ENCODE peak calls at places on chromosomes 12 and 14, in eight cellular contexts. One of them, this sample, is unnamed.

GRCh38 chr14:85241022-85241880 is 288.7 kb upstream of the FLRT2 start:
- DNase-seq in neural progenitor cell: peak
- DNase-seq in BJ: no peak
- DNase-seq in heart left ventricle: no peak
- DNase-seq in left ventricle myocardium inferior: no peak
- DNase-seq in GM13976: no peak
- DNase-seq in ovary: no peak
- DNase-seq in lung: no peak
- DNase-seq in this sample: no peak

GRCh38 chr12:133130808-133131128 is 341 bp downstream of the ZNF10 start:
- DNase-seq in neural progenitor cell: no peak
- DNase-seq in BJ: no peak
- DNase-seq in heart left ventricle: peak
- DNase-seq in left ventricle myocardium inferior: peak
- DNase-seq in GM13976: peak
- DNase-seq in ovary: peak
- DNase-seq in lung: peak
- DNase-seq in this sample: peak

GRCh38 chr12:105272152-105272551 is 36.2 kb upstream of the APPL2 start:
- DNase-seq in neural progenitor cell: no peak
- DNase-seq in BJ: no peak
- DNase-seq in heart left ventricle: no peak
- DNase-seq in left ventricle myocardium inferior: no peak
- DNase-seq in GM13976: no peak
- DNase-seq in ovary: no peak
- DNase-seq in lung: no peak
- DNase-seq in this sample: no peak

GRCh38 chr12:29543036-29543435 is 45.5 kb upstream of the OVCH1 start:
- DNase-seq in neural progenitor cell: no peak
- DNase-seq in BJ: no peak
- DNase-seq in heart left ventricle: no peak
- DNase-seq in left ventricle myocardium inferior: no peak
- DNase-seq in GM13976: no peak
- DNase-seq in ovary: no peak
- DNase-seq in lung: no peak
- DNase-seq in this sample: no peak

GRCh38 chr12:59929091-59929490 is 333.3 kb downstream of the SLC16A7 start:
- DNase-seq in neural progenitor cell: no peak
- DNase-seq in BJ: peak
- DNase-seq in heart left ventricle: no peak
- DNase-seq in left ventricle myocardium inferior: no peak
- DNase-seq in GM13976: no peak
- DNase-seq in ovary: no peak
- DNase-seq in lung: no peak
- DNase-seq in this sample: no peak

GRCh38 chr14:91649930-91650329 is 82.0 kb downstream of the CATSPERB start:
- DNase-seq in neural progenitor cell: peak
- DNase-seq in BJ: no peak
- DNase-seq in heart left ventricle: no peak
- DNase-seq in left ventricle myocardium inferior: no peak
- DNase-seq in GM13976: peak
- DNase-seq in ovary: no peak
- DNase-seq in lung: no peak
- DNase-seq in this sample: peak

GRCh38 chr12:54824402-54824801 is 29.9 kb upstream of the MUCL1 start:
- DNase-seq in neural progenitor cell: no peak
- DNase-seq in BJ: no peak
- DNase-seq in heart left ventricle: no peak
- DNase-seq in left ventricle myocardium inferior: no peak
- DNase-seq in GM13976: no peak
- DNase-seq in ovary: no peak
- DNase-seq in lung: no peak
- DNase-seq in this sample: no peak

GRCh38 chr12:43758247-43758727 is 303 bp downstream of the PUS7L start:
- DNase-seq in neural progenitor cell: peak
- DNase-seq in BJ: no peak
- DNase-seq in heart left ventricle: no peak
- DNase-seq in left ventricle myocardium inferior: no peak
- DNase-seq in GM13976: no peak
- DNase-seq in ovary: peak
- DNase-seq in lung: peak
- DNase-seq in this sample: no peak

GRCh38 chr12:111841236-111841749 is 735 bp upstream of the MAPKAPK5 start:
- DNase-seq in neural progenitor cell: no peak
- DNase-seq in BJ: no peak
- DNase-seq in heart left ventricle: no peak
- DNase-seq in left ventricle myocardium inferior: no peak
- DNase-seq in GM13976: peak
- DNase-seq in ovary: no peak
- DNase-seq in lung: no peak
- DNase-seq in this sample: no peak

GRCh38 chr12:111838353-111838752 is 3.7 kb upstream of the MAPKAPK5 start:
- DNase-seq in neural progenitor cell: no peak
- DNase-seq in BJ: no peak
- DNase-seq in heart left ventricle: no peak
- DNase-seq in left ventricle myocardium inferior: no peak
- DNase-seq in GM13976: no peak
- DNase-seq in ovary: no peak
- DNase-seq in lung: no peak
- DNase-seq in this sample: no peak

GRCh38 chr12:111842556-111843396 is 748 bp downstream of the MAPKAPK5 start:
- DNase-seq in neural progenitor cell: peak
- DNase-seq in BJ: no peak
- DNase-seq in heart left ventricle: no peak
- DNase-seq in left ventricle myocardium inferior: no peak
- DNase-seq in GM13976: peak
- DNase-seq in ovary: no peak
- DNase-seq in lung: no peak
- DNase-seq in this sample: no peak

GRCh38 chr12:111840831-111841230 is 1.2 kb upstream of the MAPKAPK5 start:
- DNase-seq in neural progenitor cell: no peak
- DNase-seq in BJ: no peak
- DNase-seq in heart left ventricle: no peak
- DNase-seq in left ventricle myocardium inferior: no peak
- DNase-seq in GM13976: no peak
- DNase-seq in ovary: no peak
- DNase-seq in lung: no peak
- DNase-seq in this sample: no peak

GRCh38 chr12:111841750-111842555 is at the start of gene MAPKAPK5:
- DNase-seq in neural progenitor cell: peak
- DNase-seq in BJ: peak
- DNase-seq in heart left ventricle: peak
- DNase-seq in left ventricle myocardium inferior: peak
- DNase-seq in GM13976: peak
- DNase-seq in ovary: peak
- DNase-seq in lung: peak
- DNase-seq in this sample: peak
- TF ChIP-seq CTCF in neural progenitor cell: no peak
- TF ChIP-seq CTCF in BJ: no peak
- TF ChIP-seq CTCF in heart left ventricle: no peak
- TF ChIP-seq CTCF in left ventricle myocardium inferior: no peak
- TF ChIP-seq CTCF in GM13976: no peak
- TF ChIP-seq CTCF in ovary: peak
- TF ChIP-seq CTCF in lung: no peak
- TF ChIP-seq CTCF in this sample: no peak

DNA sequence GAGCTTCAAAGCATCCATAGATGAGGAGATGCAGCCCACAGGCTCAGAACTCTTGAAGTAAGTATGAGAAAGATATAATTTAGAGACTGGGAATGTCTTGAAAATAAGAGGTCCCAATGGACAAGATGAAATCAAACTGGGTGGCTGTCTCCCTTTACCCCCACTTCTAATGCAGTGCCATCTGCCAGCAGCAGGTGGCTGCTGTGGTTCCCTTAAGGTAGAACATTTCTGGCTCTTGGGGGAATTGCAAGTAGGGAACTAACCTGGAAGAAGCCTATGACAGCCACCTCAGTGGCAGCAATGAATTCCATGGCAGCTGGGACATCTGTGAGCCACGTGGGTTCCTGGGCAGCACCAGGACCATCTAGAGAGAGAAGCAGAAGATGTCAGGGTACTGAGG is 648 bp downstream of the ERP27 start:
- DNase-seq in neural progenitor cell: no peak
- DNase-seq in BJ: no peak
- DNase-seq in heart left ventricle: no peak
- DNase-seq in left ventricle myocardium inferior: no peak
- DNase-seq in GM13976: no peak
- DNase-seq in ovary: no peak
- DNase-seq in lung: no peak
- DNase-seq in this sample: no peak
- TF ChIP-seq CTCF in neural progenitor cell: no peak
- TF ChIP-seq CTCF in BJ: peak
- TF ChIP-seq CTCF in heart left ventricle: no peak
- TF ChIP-seq CTCF in left ventricle myocardium inferior: no peak
- TF ChIP-seq CTCF in GM13976: peak
- TF ChIP-seq CTCF in ovary: no peak
- TF ChIP-seq CTCF in lung: no peak
- TF ChIP-seq CTCF in this sample: peak

GRCh38 chr14:62957562-62957961 is 87.7 kb downstream of the KCNH5 start:
- DNase-seq in neural progenitor cell: no peak
- DNase-seq in BJ: peak
- DNase-seq in heart left ventricle: no peak
- DNase-seq in left ventricle myocardium inferior: no peak
- DNase-seq in GM13976: no peak
- DNase-seq in ovary: no peak
- DNase-seq in lung: no peak
- DNase-seq in this sample: no peak

GRCh38 chr14:62954165-62954564 is 91.1 kb downstream of the KCNH5 start:
- DNase-seq in neural progenitor cell: no peak
- DNase-seq in BJ: no peak
- DNase-seq in heart left ventricle: no peak
- DNase-seq in left ventricle myocardium inferior: no peak
- DNase-seq in GM13976: no peak
- DNase-seq in ovary: no peak
- DNase-seq in lung: no peak
- DNase-seq in this sample: no peak

DNA sequence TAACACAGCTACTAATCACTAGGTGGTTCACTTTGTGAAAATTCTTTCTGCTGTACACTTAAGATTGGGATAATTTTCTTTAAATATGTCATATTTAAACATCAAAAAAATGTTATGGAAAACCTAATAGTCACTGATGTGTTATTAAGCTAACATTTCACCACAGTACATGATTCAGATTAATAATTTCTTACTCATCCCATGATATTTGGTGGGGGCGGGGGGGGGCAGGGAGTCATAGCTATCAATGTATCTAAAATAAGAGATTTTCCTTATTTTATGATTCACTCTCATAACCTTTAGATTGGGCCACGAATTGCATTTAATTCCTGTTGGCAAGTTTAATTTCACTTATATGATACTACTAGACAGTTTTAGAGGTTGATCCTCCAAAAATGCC is 88.8 kb downstream of the KCNH5 start:
- DNase-seq in neural progenitor cell: no peak
- DNase-seq in BJ: no peak
- DNase-seq in heart left ventricle: no peak
- DNase-seq in left ventricle myocardium inferior: no peak
- DNase-seq in GM13976: no peak
- DNase-seq in ovary: no peak
- DNase-seq in lung: no peak
- DNase-seq in this sample: no peak
- TF ChIP-seq CTCF in neural progenitor cell: no peak
- TF ChIP-seq CTCF in BJ: no peak
- TF ChIP-seq CTCF in heart left ventricle: no peak
- TF ChIP-seq CTCF in left ventricle myocardium inferior: no peak
- TF ChIP-seq CTCF in GM13976: no peak
- TF ChIP-seq CTCF in ovary: no peak
- TF ChIP-seq CTCF in lung: no peak
- TF ChIP-seq CTCF in this sample: no peak

GRCh38 chr12:7139213-7139612 is 9.0 kb downstream of the CLSTN3 start:
- DNase-seq in neural progenitor cell: no peak
- DNase-seq in BJ: no peak
- DNase-seq in heart left ventricle: no peak
- DNase-seq in left ventricle myocardium inferior: no peak
- DNase-seq in GM13976: no peak
- DNase-seq in ovary: no peak
- DNase-seq in lung: no peak
- DNase-seq in this sample: no peak

GRCh38 chr12:7142809-7143465 is 12.8 kb downstream of the CLSTN3 start:
- DNase-seq in neural progenitor cell: no peak
- DNase-seq in BJ: no peak
- DNase-seq in heart left ventricle: no peak
- DNase-seq in left ventricle myocardium inferior: no peak
- DNase-seq in GM13976: no peak
- DNase-seq in ovary: no peak
- DNase-seq in lung: no peak
- DNase-seq in this sample: no peak

GRCh38 chr12:7143564-7143963 is 13.4 kb downstream of the CLSTN3 start:
- DNase-seq in neural progenitor cell: no peak
- DNase-seq in BJ: no peak
- DNase-seq in heart left ventricle: no peak
- DNase-seq in left ventricle myocardium inferior: no peak
- DNase-seq in GM13976: no peak
- DNase-seq in ovary: no peak
- DNase-seq in lung: no peak
- DNase-seq in this sample: no peak

GRCh38 chr12:7142057-7142644 is 12.0 kb downstream of the CLSTN3 start:
- DNase-seq in neural progenitor cell: peak
- DNase-seq in BJ: no peak
- DNase-seq in heart left ventricle: no peak
- DNase-seq in left ventricle myocardium inferior: no peak
- DNase-seq in GM13976: peak
- DNase-seq in ovary: no peak
- DNase-seq in lung: peak
- DNase-seq in this sample: peak

GRCh38 chr12:7141351-7142005 is 11.3 kb downstream of the CLSTN3 start:
- DNase-seq in neural progenitor cell: no peak
- DNase-seq in BJ: no peak
- DNase-seq in heart left ventricle: no peak
- DNase-seq in left ventricle myocardium inferior: no peak
- DNase-seq in GM13976: no peak
- DNase-seq in ovary: no peak
- DNase-seq in lung: no peak
- DNase-seq in this sample: no peak
- TF ChIP-seq CTCF in neural progenitor cell: no peak
- TF ChIP-seq CTCF in BJ: no peak
- TF ChIP-seq CTCF in heart left ventricle: no peak
- TF ChIP-seq CTCF in left ventricle myocardium inferior: no peak
- TF ChIP-seq CTCF in GM13976: no peak
- TF ChIP-seq CTCF in ovary: no peak
- TF ChIP-seq CTCF in lung: no peak
- TF ChIP-seq CTCF in this sample: no peak

GRCh38 chr14:21103710-21104447 is 3.0 kb downstream of the TMEM253 start:
- DNase-seq in neural progenitor cell: peak
- DNase-seq in BJ: peak
- DNase-seq in heart left ventricle: peak
- DNase-seq in left ventricle myocardium inferior: peak
- DNase-seq in GM13976: peak
- DNase-seq in ovary: peak
- DNase-seq in lung: peak
- DNase-seq in this sample: peak
- TF ChIP-seq CTCF in neural progenitor cell: peak
- TF ChIP-seq CTCF in BJ: peak
- TF ChIP-seq CTCF in heart left ventricle: peak
- TF ChIP-seq CTCF in left ventricle myocardium inferior: peak
- TF ChIP-seq CTCF in GM13976: peak
- TF ChIP-seq CTCF in ovary: peak
- TF ChIP-seq CTCF in lung: peak
- TF ChIP-seq CTCF in this sample: peak

DNA sequence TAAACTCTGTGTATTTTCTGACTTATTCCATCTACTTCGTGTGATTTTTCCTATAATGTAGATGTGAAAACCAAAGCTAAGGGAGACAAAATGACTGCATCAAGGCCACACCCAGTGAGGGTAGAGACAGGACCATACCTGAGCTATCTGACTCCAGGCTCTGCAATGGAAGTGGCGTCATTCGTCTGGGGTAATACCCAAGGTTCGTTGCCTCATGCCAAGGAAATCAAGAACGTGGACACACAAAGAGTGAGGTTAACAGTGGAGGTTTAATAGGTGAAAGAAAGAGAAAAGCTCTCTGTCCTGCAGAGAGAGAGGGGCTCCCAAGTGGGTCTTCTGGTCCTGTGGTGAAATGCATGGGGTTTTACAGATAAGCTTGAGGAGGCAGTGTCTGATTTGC is 285.4 kb upstream of the SFSWAP start:
- DNase-seq in neural progenitor cell: no peak
- DNase-seq in BJ: no peak
- DNase-seq in heart left ventricle: no peak
- DNase-seq in left ventricle myocardium inferior: no peak
- DNase-seq in GM13976: no peak
- DNase-seq in ovary: no peak
- DNase-seq in lung: no peak
- DNase-seq in this sample: no peak
- TF ChIP-seq CTCF in neural progenitor cell: no peak
- TF ChIP-seq CTCF in BJ: no peak
- TF ChIP-seq CTCF in heart left ventricle: no peak
- TF ChIP-seq CTCF in left ventricle myocardium inferior: no peak
- TF ChIP-seq CTCF in GM13976: no peak
- TF ChIP-seq CTCF in ovary: no peak
- TF ChIP-seq CTCF in lung: no peak
- TF ChIP-seq CTCF in this sample: no peak

This sample was measured in GM20000.